ENCODE peak calls at places on chromosome 3, in nine cellular contexts. N is heart right ventricle; T is SJSA1; J is esophagus squamous epithelium; K is astrocyte of the spinal cord; D is CD4-positive, alpha-beta memory T cell; W is mesendoderm; P is AG04449; L is CD4-positive, CD25-positive, alpha-beta regulatory T cell. B is an unnamed sample.

GRCh38 chr3:160381470-160381869 is 17.6 kb downstream of the IFT80 start:
- DNase-seq in J (no peak), W (no peak), D (no peak), L (no peak), T (no peak), K (no peak), N (no peak), P (no peak), B (no peak)

GRCh38 chr3:126551839-126552687 is 6.7 kb downstream of the C3orf22 start:
- DNase-seq in D (no peak), W (no peak), N (no peak), J (no peak), L (no peak), T (no peak), K (no peak), P (no peak), B (no peak)

GRCh38 chr3:168061332-168061996 is 34.3 kb downstream of the GOLIM4 start:
- DNase-seq in L (peak), D (no peak), K (no peak), J (no peak), T (no peak), N (no peak), W (no peak), P (no peak), B (no peak)

GRCh38 chr3:178289544-178290160 is 246.6 kb upstream of the KCNMB2 start:
- DNase-seq in W (no peak), L (no peak), N (peak), D (no peak), K (no peak), T (no peak), J (no peak), P (no peak), B (no peak)

GRCh38 chr3:190521998-190522397 is 8.1 kb downstream of the IL1RAP start:
- DNase-seq in J (no peak), L (no peak), P (no peak), W (no peak), D (no peak), T (no peak), N (no peak), K (no peak), B (no peak)

GRCh38 chr3:143775401-143775970 is 72.8 kb downstream of the SLC9A9 start:
- DNase-seq in D (peak), J (no peak), L (peak), N (no peak), K (peak), T (no peak), P (no peak), W (peak), B (peak)

GRCh38 chr3:2477635-2478034 is 379.0 kb downstream of the CNTN4 start:
- DNase-seq in L (no peak), K (no peak), W (no peak), J (no peak), T (no peak), P (no peak), N (no peak), D (no peak), B (no peak)

GRCh38 chr3:44077267-44077666 is 164.4 kb upstream of the TOPAZ1 start:
- DNase-seq in W (peak), P (no peak), T (no peak), K (no peak), L (peak), J (no peak), D (no peak), N (no peak), B (no peak)

GRCh38 chr3:171732741-171733140 is 77.5 kb downstream of the PLD1 start:
- DNase-seq in D (no peak), T (no peak), P (no peak), K (no peak), N (no peak), L (no peak), J (no peak), W (no peak), B (no peak)

GRCh38 chr3:131143802-131144201 is 117.1 kb downstream of the NEK11 start:
- DNase-seq in N (no peak), T (no peak), P (no peak), D (no peak), K (no peak), J (no peak), W (no peak), L (no peak), B (no peak)

GRCh38 chr3:115695081-115695480 is 71.8 kb downstream of the GAP43 start:
- DNase-seq in P (no peak), L (no peak), N (no peak), K (no peak), D (no peak), T (no peak), J (no peak), W (no peak), B (no peak)

GRCh38 chr3:109081746-109082510 is 36.0 kb downstream of the MORC1 start:
- DNase-seq in T (no peak), K (peak), J (no peak), L (peak), D (peak), N (peak), P (no peak), W (peak), B (peak)

GRCh38 chr3:168498194-168498593 is 402.5 kb upstream of the GOLIM4 start:
- DNase-seq in K (no peak), D (no peak), J (no peak), L (no peak), W (no peak), N (no peak), P (no peak), T (no peak), B (no peak)

GRCh38 chr3:195111322-195111710 is 159.6 kb downstream of the XXYLT1 start:
- DNase-seq in N (no peak), P (no peak), L (no peak), D (no peak), J (no peak), T (no peak), K (no peak), W (no peak), B (no peak)

GRCh38 chr3:116339441-116340028 is 105.8 kb downstream of the LSAMP start:
- DNase-seq in J (no peak), W (peak), P (peak), T (no peak), N (no peak), K (peak), L (no peak), D (no peak), B (peak)

GRCh38 chr3:13123266-13123665 is 50.0 kb upstream of the IQSEC1 start:
- DNase-seq in D (no peak), L (no peak), J (no peak), W (no peak), N (no peak), T (no peak), P (no peak), K (no peak), B (no peak)

GRCh38 chr3:71119171-71119570 is 464.4 kb downstream of the FOXP1 start:
- DNase-seq in J (no peak), K (peak), T (no peak), N (no peak), L (peak), D (no peak), P (no peak), W (no peak), B (no peak)

GRCh38 chr3:50215529-50215928 is 10.5 kb downstream of the SLC38A3 start:
- DNase-seq in D (no peak), W (no peak), J (no peak), N (no peak), P (no peak), L (no peak), K (no peak), T (no peak), B (no peak)

GRCh38 chr3:46449755-46450552 is 14.8 kb downstream of the LTF start:
- DNase-seq in N (no peak), L (no peak), K (no peak), P (no peak), J (no peak), W (peak), D (no peak), T (no peak), B (no peak)

GRCh38 chr3:87359807-87360206 is 83.4 kb upstream of the POU1F1 start:
- DNase-seq in T (no peak), W (no peak), N (no peak), D (no peak), L (no peak), P (no peak), J (no peak), K (no peak), B (no peak)

GRCh38 chr3:101803152-101803782 is 24.3 kb downstream of the NXPE3 start:
- DNase-seq in N (peak), P (no peak), W (peak), K (peak), J (no peak), L (peak), D (peak), T (peak), B (peak)

GRCh38 chr3:114770874-114771273 is 376.2 kb downstream of the ZBTB20 start:
- DNase-seq in N (no peak), W (no peak), J (no peak), P (peak), K (peak), L (no peak), D (no peak), T (no peak), B (no peak)

GRCh38 chr3:87997966-87998365 is 60.8 kb downstream of the CGGBP1 start:
- DNase-seq in J (no peak), W (no peak), P (no peak), L (no peak), K (no peak), D (no peak), N (no peak), T (no peak), B (no peak)

GRCh38 chr3:161314836-161315391 is 56.4 kb downstream of the SPTSSB start:
- DNase-seq in N (no peak), D (no peak), T (no peak), W (peak), L (no peak), P (no peak), J (no peak), K (no peak), B (no peak)

GRCh38 chr3:54079314-54079713 is 43.0 kb upstream of the CACNA2D3 start:
- DNase-seq in T (no peak), W (no peak), J (no peak), K (no peak), N (no peak), P (no peak), L (no peak), D (no peak), B (no peak)
- H3K4me3 ChIP-seq in T (no peak), W (no peak), J (no peak), K (no peak), N (no peak), P (no peak), L (no peak), D (no peak), B (no peak)

DNA sequence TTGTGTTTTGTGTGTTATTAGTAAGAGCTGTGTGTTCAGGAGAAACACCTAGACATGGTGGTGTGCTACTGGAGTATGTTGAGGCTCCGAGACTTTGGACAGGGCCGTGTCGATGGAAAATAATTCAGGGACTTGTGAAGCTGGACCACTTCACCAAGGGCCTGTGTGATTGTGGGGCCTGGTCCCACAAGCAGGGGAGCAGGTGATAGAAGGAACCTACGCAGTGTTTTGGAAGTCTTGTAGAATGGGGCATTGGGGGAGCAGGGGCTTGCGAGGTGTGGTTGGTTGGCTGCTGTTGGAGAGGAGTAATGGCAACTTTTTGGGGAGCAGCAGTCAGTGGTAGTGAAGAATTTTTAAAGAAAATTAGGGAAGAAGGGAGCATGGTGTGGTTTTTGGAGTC is 48.7 kb downstream of the TRIM71 start:
- DNase-seq in N (no peak), P (no peak), D (no peak), T (no peak), W (no peak), K (no peak), L (no peak), J (no peak), B (no peak)
- H3K4me3 ChIP-seq in N (no peak), P (no peak), D (no peak), T (no peak), W (no peak), K (no peak), L (no peak), J (no peak), B (no peak)

DNA sequence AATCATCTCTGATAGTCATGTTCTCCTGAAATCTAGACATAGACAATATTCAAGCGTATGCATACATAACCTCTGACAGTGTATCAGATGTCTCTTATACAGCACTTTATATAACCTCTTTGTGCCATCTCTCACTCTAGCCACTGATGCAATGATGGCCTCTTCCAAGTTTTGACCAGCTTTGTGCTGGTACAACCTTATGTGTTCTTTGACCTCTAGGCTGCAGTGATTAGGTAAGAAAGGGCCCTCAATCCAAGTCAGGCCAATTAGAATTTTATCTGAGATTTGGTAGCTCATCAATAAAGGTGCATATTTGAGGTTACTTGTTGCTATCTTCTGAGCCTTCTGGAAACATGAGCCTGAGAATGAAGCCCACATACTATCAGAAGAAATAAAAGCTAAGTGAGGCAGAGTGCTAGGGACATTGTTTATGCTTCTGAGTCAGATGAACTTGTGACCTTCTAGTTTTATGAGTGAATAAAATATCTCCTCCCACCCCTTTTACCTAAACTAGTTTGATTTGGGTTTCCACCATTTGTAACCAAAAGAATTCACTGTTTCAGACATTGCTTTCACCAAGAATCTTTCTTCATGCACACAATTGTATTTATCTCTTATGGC is 283.2 kb upstream of the SUCLG2 start:
- DNase-seq in D (no peak), K (no peak), J (no peak), W (no peak), P (no peak), N (no peak), L (no peak), T (no peak), B (no peak)
- H3K4me3 ChIP-seq in D (no peak), K (no peak), J (no peak), W (no peak), P (no peak), N (no peak), L (no peak), T (no peak), B (no peak)

DNA sequence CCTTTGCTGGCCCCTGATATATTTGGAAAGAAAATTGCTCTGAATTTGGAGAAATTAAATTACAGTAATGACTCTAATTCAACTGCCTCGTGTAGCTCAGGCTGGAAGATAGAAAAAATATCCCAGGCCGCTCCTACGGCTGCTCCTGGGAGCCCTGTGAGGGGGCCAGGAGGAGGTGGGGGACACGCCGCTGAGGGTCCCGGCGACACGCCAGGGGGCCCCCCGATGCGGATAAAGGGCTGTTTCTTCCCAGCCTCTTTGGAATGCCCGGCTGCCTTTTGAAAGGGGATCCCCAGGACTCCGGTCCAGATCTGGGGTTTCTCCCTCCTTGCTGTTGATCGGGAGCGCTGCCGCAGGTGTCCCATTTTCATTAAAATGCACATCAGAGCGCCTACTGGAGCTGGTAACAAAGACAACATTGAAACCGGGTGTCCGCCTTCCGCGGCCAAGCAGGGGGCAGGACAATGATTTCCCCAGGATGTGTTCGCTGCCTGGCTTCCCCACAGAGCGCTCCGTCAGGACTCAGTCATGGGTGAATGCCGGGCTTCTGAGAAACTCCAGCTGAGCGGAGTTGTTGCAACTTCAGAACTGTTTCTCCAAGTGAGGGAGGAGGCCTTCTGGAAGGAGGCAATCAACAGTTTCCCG is 200.1 kb upstream of the KBTBD8 start:
- DNase-seq in D (no peak), T (no peak), N (peak), W (peak), K (peak), J (no peak), L (no peak), P (peak), B (no peak)
- H3K4me3 ChIP-seq in D (no peak), T (no peak), N (peak), W (no peak), K (peak), J (no peak), L (no peak), P (peak), B (no peak)

DNA sequence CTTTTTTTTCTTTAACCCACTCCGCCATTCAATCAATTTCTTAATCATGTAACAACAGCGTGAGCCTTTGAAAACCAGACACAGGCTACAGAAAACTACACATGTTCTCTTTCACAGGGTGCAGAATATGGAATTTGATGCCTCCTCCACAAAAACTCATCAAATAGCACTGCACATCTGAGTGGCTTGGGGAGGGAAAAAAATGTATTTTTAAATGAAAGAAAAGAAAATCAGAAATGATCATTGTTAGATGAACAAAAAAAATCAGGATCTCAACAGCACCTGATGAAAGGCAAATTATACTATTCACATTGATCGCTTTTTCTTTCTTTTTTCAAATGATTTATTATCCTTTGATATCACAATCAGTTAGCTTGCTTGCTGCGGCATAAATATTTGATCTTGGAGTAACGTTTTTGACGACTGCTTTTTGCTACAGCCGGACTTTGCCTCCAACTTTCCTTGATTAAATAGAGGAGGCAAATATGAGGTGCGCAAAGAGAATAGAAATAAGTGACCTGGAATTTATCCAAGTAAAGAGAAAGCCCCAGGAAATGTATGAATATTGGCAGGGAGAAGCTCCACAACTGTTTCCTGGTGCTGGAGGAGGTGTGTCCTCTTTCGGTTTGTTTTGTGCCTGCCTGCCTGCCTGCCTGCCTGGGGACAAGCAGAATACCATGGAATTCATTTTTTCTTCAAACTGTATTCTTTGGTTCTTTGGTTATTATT is 63.1 kb downstream of the EDEM1 start:
- DNase-seq in L (no peak), T (no peak), D (no peak), P (no peak), N (no peak), K (no peak), J (no peak), W (no peak), B (no peak)
- H3K4me3 ChIP-seq in L (no peak), T (peak), D (no peak), P (peak), N (peak), K (peak), J (peak), W (no peak), B (no peak)

GRCh38 chr3:4722103-4722502 is 229.0 kb downstream of the ITPR1 start:
- DNase-seq in J (no peak), P (no peak), L (peak), W (peak), T (peak), K (peak), D (peak), N (peak), B (no peak)
- H3K4me3 ChIP-seq in J (no peak), P (no peak), L (no peak), W (no peak), T (no peak), K (no peak), D (no peak), N (no peak), B (no peak)

GRCh38 chr3:123698813-123699212 is 114.0 kb upstream of the HACD2 start:
- DNase-seq in W (no peak), L (no peak), J (no peak), K (no peak), D (no peak), T (no peak), N (no peak), P (no peak), B (no peak)

GRCh38 chr3:123705886-123706285 is 121.0 kb upstream of the HACD2 start:
- DNase-seq in P (no peak), L (no peak), D (no peak), N (no peak), W (no peak), T (no peak), K (no peak), J (no peak), B (no peak)

GRCh38 chr3:123702720-123703119 is 117.9 kb upstream of the HACD2 start:
- DNase-seq in K (no peak), T (no peak), W (no peak), L (no peak), N (no peak), J (no peak), P (no peak), D (no peak), B (no peak)

GRCh38 chr3:123696796-123697195 is 111.9 kb upstream of the HACD2 start:
- DNase-seq in K (no peak), D (no peak), W (no peak), P (no peak), J (no peak), N (no peak), T (no peak), L (no peak), B (no peak)

GRCh38 chr3:123700791-123701712 is 116.2 kb upstream of the HACD2 start:
- DNase-seq in D (no peak), K (no peak), J (no peak), T (no peak), L (no peak), P (no peak), N (peak), W (no peak), B (no peak)
- H3K4me3 ChIP-seq in D (no peak), K (no peak), J (peak), T (no peak), L (no peak), P (no peak), N (peak), W (no peak), B (no peak)

DNA sequence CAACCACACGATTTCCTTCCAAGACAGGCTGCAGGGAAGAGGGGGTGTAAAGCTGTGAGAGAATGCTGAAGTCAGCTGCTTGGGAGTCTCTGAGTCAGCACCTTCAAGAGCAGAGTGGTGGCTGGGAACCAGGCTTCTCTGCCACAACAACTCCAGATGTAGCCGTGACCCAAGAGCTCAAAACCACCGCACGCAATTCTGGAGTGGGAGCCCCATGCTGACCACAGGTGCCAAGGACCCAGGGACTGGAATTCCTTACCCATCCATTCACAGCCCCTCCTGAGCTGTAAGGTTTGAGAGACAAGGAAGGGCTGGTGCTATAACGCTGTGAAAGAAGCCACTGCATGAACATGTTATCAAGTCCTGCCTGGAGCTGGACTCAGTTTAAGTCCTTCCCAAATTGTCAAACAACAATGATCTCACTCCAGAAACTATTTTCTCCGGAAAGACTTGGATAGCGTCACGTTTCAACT is 61.4 kb downstream of the UMPS start:
- DNase-seq in W (no peak), L (no peak), J (no peak), N (peak), T (peak), P (peak), K (peak), D (no peak), B (peak)
- H3K4me3 ChIP-seq in W (no peak), L (no peak), J (no peak), N (no peak), T (no peak), P (peak), K (no peak), D (no peak), B (no peak)